ENCODE peak calls at places on chromosomes 13 and 19, in four cellular contexts. One of them, this sample, is unnamed.
A peak's percentile ranks its signal among the peaks of the same experiment; 100 is the strongest.

GRCh38 chr13:109646423-109646822 is 140.0 kb downstream of the IRS2 start:
- DNase-seq in mesenchymal stem cell: no peak
- DNase-seq in aorta: no peak
- DNase-seq in lung microvascular endothelial cell: no peak
- DNase-seq in this sample: no peak

GRCh38 chr13:95160112-95160906 is 140.9 kb downstream of the ABCC4 start:
- DNase-seq in mesenchymal stem cell: peak; percentile 81
- DNase-seq in aorta: no peak
- DNase-seq in lung microvascular endothelial cell: no peak
- DNase-seq in this sample: no peak

GRCh38 chr13:114108894-114109293 is 23.5 kb downstream of the RASA3 start:
- DNase-seq in mesenchymal stem cell: no peak
- DNase-seq in aorta: peak; percentile 68
- DNase-seq in lung microvascular endothelial cell: no peak
- DNase-seq in this sample: no peak

GRCh38 chr13:26202365-26202972 is 19.6 kb downstream of the RNF6 start:
- DNase-seq in mesenchymal stem cell: peak; percentile 52
- DNase-seq in aorta: no peak
- DNase-seq in lung microvascular endothelial cell: no peak
- DNase-seq in this sample: peak; percentile 44

GRCh38 chr19:40646564-40647254 is 43.7 kb downstream of the NUMBL start:
- DNase-seq in mesenchymal stem cell: peak; percentile 57
- DNase-seq in aorta: no peak
- DNase-seq in lung microvascular endothelial cell: no peak
- DNase-seq in this sample: no peak

GRCh38 chr19:17751103-17751911 is at the start of gene FCHO1:
- DNase-seq in mesenchymal stem cell: no peak
- DNase-seq in aorta: no peak
- DNase-seq in lung microvascular endothelial cell: no peak
- DNase-seq in this sample: no peak

GRCh38 chr19:30932854-30933253 is 416.4 kb downstream of the TSHZ3 start:
- DNase-seq in mesenchymal stem cell: no peak
- DNase-seq in aorta: no peak
- DNase-seq in lung microvascular endothelial cell: no peak
- DNase-seq in this sample: no peak

GRCh38 chr19:35484637-35485036 is 5.6 kb downstream of the KRTDAP start:
- DNase-seq in mesenchymal stem cell: no peak
- DNase-seq in aorta: peak; percentile 19
- DNase-seq in lung microvascular endothelial cell: no peak
- DNase-seq in this sample: no peak

GRCh38 chr13:111610879-111611278 is 290.4 kb downstream of the TEX29 start:
- DNase-seq in mesenchymal stem cell: no peak
- DNase-seq in aorta: peak; percentile 24
- DNase-seq in lung microvascular endothelial cell: no peak
- DNase-seq in this sample: no peak

GRCh38 chr19:31496076-31496475 is 146.8 kb upstream of the TSHZ3 start:
- DNase-seq in mesenchymal stem cell: no peak
- DNase-seq in aorta: no peak
- DNase-seq in lung microvascular endothelial cell: no peak
- DNase-seq in this sample: no peak

GRCh38 chr13:107882708-107883560 is 332.4 kb downstream of the LIG4 start:
- DNase-seq in mesenchymal stem cell: no peak
- DNase-seq in aorta: no peak
- DNase-seq in lung microvascular endothelial cell: no peak
- DNase-seq in this sample: no peak

GRCh38 chr19:42316223-42317211 is 3.4 kb downstream of the TMEM145 start:
- DNase-seq in mesenchymal stem cell: no peak
- DNase-seq in aorta: no peak
- DNase-seq in lung microvascular endothelial cell: no peak
- DNase-seq in this sample: no peak

GRCh38 chr19:52898101-52898500 is 666 bp upstream of the ZNF320 start:
- DNase-seq in mesenchymal stem cell: no peak
- DNase-seq in aorta: no peak
- DNase-seq in lung microvascular endothelial cell: peak; percentile 1
- DNase-seq in this sample: no peak

GRCh38 chr13:38385152-38385891 is 35.7 kb downstream of the UFM1 start:
- DNase-seq in mesenchymal stem cell: no peak
- DNase-seq in aorta: no peak
- DNase-seq in lung microvascular endothelial cell: no peak
- DNase-seq in this sample: no peak

GRCh38 chr13:107962209-107962608 is 253.1 kb downstream of the LIG4 start:
- DNase-seq in mesenchymal stem cell: no peak
- DNase-seq in aorta: no peak
- DNase-seq in lung microvascular endothelial cell: no peak
- DNase-seq in this sample: no peak

GRCh38 chr19:28864577-28865042 is 348.3 kb downstream of the UQCRFS1 start:
- DNase-seq in mesenchymal stem cell: no peak
- DNase-seq in aorta: no peak
- DNase-seq in lung microvascular endothelial cell: no peak
- DNase-seq in this sample: no peak

GRCh38 chr13:45786293-45786920 is 65.1 kb downstream of the SIAH3 start:
- DNase-seq in mesenchymal stem cell: no peak
- DNase-seq in aorta: no peak
- DNase-seq in lung microvascular endothelial cell: no peak
- DNase-seq in this sample: no peak

GRCh38 chr19:53328967-53329366 is 4.6 kb upstream of the ZNF845 start:
- DNase-seq in mesenchymal stem cell: no peak
- DNase-seq in aorta: peak; percentile 88
- DNase-seq in lung microvascular endothelial cell: no peak
- DNase-seq in this sample: no peak

GRCh38 chr13:106139407-106139806 is 396.1 kb downstream of the EFNB2 start:
- DNase-seq in mesenchymal stem cell: peak; percentile 11
- DNase-seq in aorta: no peak
- DNase-seq in lung microvascular endothelial cell: no peak
- DNase-seq in this sample: peak; percentile 82

GRCh38 chr19:4052114-4052992 is 14.3 kb downstream of the ZBTB7A start:
- DNase-seq in mesenchymal stem cell: no peak
- DNase-seq in aorta: no peak
- DNase-seq in lung microvascular endothelial cell: no peak
- DNase-seq in this sample: no peak

GRCh38 chr13:73754727-73755292 is 379.4 kb downstream of the KLF12 start:
- DNase-seq in mesenchymal stem cell: peak; percentile 64
- DNase-seq in aorta: no peak
- DNase-seq in lung microvascular endothelial cell: peak; percentile 68
- DNase-seq in this sample: peak; percentile 79

GRCh38 chr19:55549500-55550320 is 4.4 kb upstream of the SBK3 start:
- DNase-seq in mesenchymal stem cell: peak; percentile 58
- DNase-seq in aorta: no peak
- DNase-seq in lung microvascular endothelial cell: peak; percentile 82
- DNase-seq in this sample: peak; percentile 86

GRCh38 chr13:99085139-99085845 is 107.4 kb upstream of the DOCK9 start:
- DNase-seq in mesenchymal stem cell: peak; percentile 28
- DNase-seq in aorta: no peak
- DNase-seq in lung microvascular endothelial cell: no peak
- DNase-seq in this sample: peak; percentile 34

GRCh38 chr19:16014923-16015804 is 61.1 kb upstream of the TPM4 start:
- DNase-seq in mesenchymal stem cell: no peak
- DNase-seq in aorta: peak; percentile 67
- DNase-seq in lung microvascular endothelial cell: no peak
- DNase-seq in this sample: no peak

GRCh38 chr19:4730740-4731171 is 7.1 kb upstream of the DPP9 start:
- DNase-seq in mesenchymal stem cell: peak; percentile 22
- DNase-seq in aorta: no peak
- DNase-seq in lung microvascular endothelial cell: peak; percentile 49
- DNase-seq in this sample: peak; percentile 19

GRCh38 chr19:3907626-3908265 is 25.1 kb upstream of the NMRK2 start:
- DNase-seq in mesenchymal stem cell: no peak
- DNase-seq in aorta: no peak
- DNase-seq in lung microvascular endothelial cell: no peak
- DNase-seq in this sample: no peak

GRCh38 chr19:33384983-33385382 is 11.5 kb downstream of the CEBPG start:
- DNase-seq in mesenchymal stem cell: no peak
- DNase-seq in aorta: no peak
- DNase-seq in lung microvascular endothelial cell: no peak
- DNase-seq in this sample: no peak

GRCh38 chr19:12774588-12775555 is at the start of gene HOOK2:
- DNase-seq in mesenchymal stem cell: no peak
- DNase-seq in aorta: peak; percentile 83
- DNase-seq in lung microvascular endothelial cell: no peak
- DNase-seq in this sample: no peak

GRCh38 chr13:110528911-110529310 is 32.6 kb downstream of the RAB20 start:
- DNase-seq in mesenchymal stem cell: no peak
- DNase-seq in aorta: no peak
- DNase-seq in lung microvascular endothelial cell: no peak
- DNase-seq in this sample: no peak

GRCh38 chr13:20801704-20802103 is 27.9 kb upstream of the EEF1AKMT1 start:
- DNase-seq in mesenchymal stem cell: no peak
- DNase-seq in aorta: no peak
- DNase-seq in lung microvascular endothelial cell: peak; percentile 64
- DNase-seq in this sample: peak; percentile 58

GRCh38 chr19:35266149-35266903 is 2.4 kb upstream of the USF2 start:
- DNase-seq in mesenchymal stem cell: no peak
- DNase-seq in aorta: peak; percentile 69
- DNase-seq in lung microvascular endothelial cell: no peak
- DNase-seq in this sample: no peak

GRCh38 chr19:56725829-56726424 is 54.4 kb upstream of the ZNF835 start:
- DNase-seq in mesenchymal stem cell: no peak
- DNase-seq in aorta: no peak
- DNase-seq in lung microvascular endothelial cell: peak; percentile 2
- DNase-seq in this sample: no peak

GRCh38 chr19:38079926-38080380 is 144.1 kb downstream of the DPF1 start:
- DNase-seq in mesenchymal stem cell: peak; percentile 75
- DNase-seq in aorta: no peak
- DNase-seq in lung microvascular endothelial cell: peak; percentile 72
- DNase-seq in this sample: peak; percentile 81

GRCh38 chr19:35248310-35249145 is at the start of gene LSR:
- DNase-seq in mesenchymal stem cell: no peak
- DNase-seq in aorta: peak; percentile 83
- DNase-seq in lung microvascular endothelial cell: no peak
- DNase-seq in this sample: no peak

GRCh38 chr19:19540707-19541515 is 2.8 kb downstream of the CILP2 start:
- DNase-seq in mesenchymal stem cell: peak; percentile 43
- DNase-seq in aorta: peak; percentile 84
- DNase-seq in lung microvascular endothelial cell: peak; percentile 38
- DNase-seq in this sample: no peak

GRCh38 chr19:49214701-49215100 is 57.1 kb downstream of the TRPM4 start:
- DNase-seq in mesenchymal stem cell: no peak
- DNase-seq in aorta: no peak
- DNase-seq in lung microvascular endothelial cell: no peak
- DNase-seq in this sample: no peak

GRCh38 chr19:1408300-1409203 is 1.2 kb downstream of the DAZAP1 start:
- DNase-seq in mesenchymal stem cell: peak; percentile 66
- DNase-seq in aorta: peak; percentile 89
- DNase-seq in lung microvascular endothelial cell: peak; percentile 60
- DNase-seq in this sample: peak; percentile 73

GRCh38 chr13:31441804-31442487 is 242.2 kb downstream of the B3GLCT start:
- DNase-seq in mesenchymal stem cell: no peak
- DNase-seq in aorta: no peak
- DNase-seq in lung microvascular endothelial cell: no peak
- DNase-seq in this sample: no peak